ENCODE peak calls at places on chromosomes 1 and 21, in six cellular contexts. P is PC-3, C is spleen, I is K562, Z is right lobe of liver, N is pancreas. B is an unnamed sample.

GRCh38 chr1:246169486-246169885 is 337.6 kb downstream of the SMYD3 start:
- DNase-seq in P (no peak), C (no peak), I (peak; percentile 65), Z (no peak), N (no peak), B (no peak)

GRCh38 chr1:236275586-236275985 is 6.2 kb downstream of the ERO1B start:
- DNase-seq in P (no peak), C (no peak), I (no peak), Z (no peak), N (no peak), B (no peak)

GRCh38 chr1:209657140-209657879 is 5.1 kb upstream of the LAMB3 start:
- DNase-seq in P (peak; percentile 99), C (peak; percentile 87), I (peak; percentile 40), Z (peak; percentile 75), N (no peak), B (peak; percentile 57)

GRCh38 chr1:212721388-212722247 is 22.0 kb upstream of the BATF3 start:
- DNase-seq in P (peak; percentile 99), C (no peak), I (peak; percentile 64), Z (peak; percentile 33), N (no peak), B (peak; percentile 45)

GRCh38 chr1:111249960-111250359 is 22.4 kb downstream of the CHI3L2 start:
- DNase-seq in P (no peak), C (no peak), I (no peak), Z (no peak), N (no peak), B (no peak)

GRCh38 chr21:28068455-28069358 is 924.0 kb downstream of the LTN1 start:
- DNase-seq in P (no peak), C (no peak), I (no peak), Z (no peak), N (no peak), B (no peak)

GRCh38 chr1:108708726-108709660 is 3.7 kb upstream of the FNDC7 start:
- DNase-seq in P (peak; percentile 39), C (peak; percentile 78), I (peak; percentile 80), Z (no peak), N (no peak), B (no peak)

GRCh38 chr21:46663754-46664153 is 28.3 kb downstream of the PRMT2 start:
- DNase-seq in P (no peak), C (no peak), I (no peak), Z (no peak), N (no peak), B (peak; percentile 49)

GRCh38 chr1:201172336-201172735 is 18.1 kb upstream of the TMEM9 start:
- DNase-seq in P (no peak), C (peak; percentile 20), I (no peak), Z (no peak), N (no peak), B (no peak)

GRCh38 chr1:227749916-227750710 is 14.9 kb downstream of the SNAP47 start:
- DNase-seq in P (no peak), C (no peak), I (no peak), Z (no peak), N (peak; percentile 44), B (no peak)

GRCh38 chr1:176670853-176671252 is 207.9 kb downstream of the PAPPA2 start:
- DNase-seq in P (no peak), C (no peak), I (no peak), Z (no peak), N (peak; percentile 81), B (no peak)

GRCh38 chr1:158117854-158118691 is 62.6 kb upstream of the CD1D start:
- DNase-seq in P (peak; percentile 32), C (peak; percentile 89), I (peak; percentile 63), Z (peak; percentile 38), N (no peak), B (no peak)

GRCh38 chr1:113701429-113701828 is 57.9 kb downstream of the PHTF1 start:
- DNase-seq in P (no peak), C (no peak), I (no peak), Z (no peak), N (no peak), B (no peak)

GRCh38 chr1:166914111-166914510 is 38.0 kb upstream of the TADA1 start:
- DNase-seq in P (peak; percentile 25), C (no peak), I (no peak), Z (no peak), N (no peak), B (no peak)

GRCh38 chr1:156900896-156901589 is 7.5 kb downstream of the PEAR1 start:
- DNase-seq in P (no peak), C (no peak), I (no peak), Z (no peak), N (no peak), B (no peak)

GRCh38 chr1:1778827-1779675 is 781 bp upstream of the NADK start:
- DNase-seq in P (peak; percentile 90), C (peak; percentile 99), I (peak; percentile 90), Z (peak; percentile 95), N (peak; percentile 91), B (peak; percentile 81)

GRCh38 chr21:33339135-33339534 is 14.4 kb downstream of the IFNAR1 start:
- DNase-seq in P (no peak), C (no peak), I (no peak), Z (no peak), N (no peak), B (no peak)

GRCh38 chr1:23984417-23985186 is 4.5 kb upstream of the SRSF10 start:
- DNase-seq in P (peak; percentile 45), C (no peak), I (no peak), Z (no peak), N (no peak), B (peak; percentile 31)

GRCh38 chr1:109475261-109475660 is 8.4 kb upstream of the ATXN7L2 start:
- DNase-seq in P (no peak), C (no peak), I (no peak), Z (no peak), N (no peak), B (no peak)

GRCh38 chr21:45543710-45544448 is 1.6 kb upstream of the SLC19A1 start:
- DNase-seq in P (no peak), C (peak; percentile 84), I (no peak), Z (no peak), N (peak; percentile 72), B (no peak)

GRCh38 chr1:229098903-229099578 is 171.9 kb upstream of the RAB4A start:
- DNase-seq in P (no peak), C (no peak), I (no peak), Z (peak; percentile 71), N (no peak), B (no peak)
- TF ChIP-seq CTCF in P (no peak), C (no peak), I (no peak), Z (no peak), N (no peak), B (no peak)

GRCh38 chr1:9797049-9797448 is 26.7 kb downstream of the CLSTN1 start:
- DNase-seq in P (no peak), C (no peak), I (no peak), Z (no peak), N (no peak), B (no peak)

GRCh38 chr1:9793291-9793690 is 30.5 kb downstream of the CLSTN1 start:
- DNase-seq in P (no peak), C (no peak), I (no peak), Z (no peak), N (peak; percentile 28), B (no peak)

GRCh38 chr1:9801909-9802308 is 21.9 kb downstream of the CLSTN1 start:
- DNase-seq in P (no peak), C (no peak), I (no peak), Z (no peak), N (no peak), B (no peak)

GRCh38 chr1:9794081-9794480 is 29.7 kb downstream of the CLSTN1 start:
- DNase-seq in P (no peak), C (no peak), I (no peak), Z (no peak), N (no peak), B (no peak)

DNA sequence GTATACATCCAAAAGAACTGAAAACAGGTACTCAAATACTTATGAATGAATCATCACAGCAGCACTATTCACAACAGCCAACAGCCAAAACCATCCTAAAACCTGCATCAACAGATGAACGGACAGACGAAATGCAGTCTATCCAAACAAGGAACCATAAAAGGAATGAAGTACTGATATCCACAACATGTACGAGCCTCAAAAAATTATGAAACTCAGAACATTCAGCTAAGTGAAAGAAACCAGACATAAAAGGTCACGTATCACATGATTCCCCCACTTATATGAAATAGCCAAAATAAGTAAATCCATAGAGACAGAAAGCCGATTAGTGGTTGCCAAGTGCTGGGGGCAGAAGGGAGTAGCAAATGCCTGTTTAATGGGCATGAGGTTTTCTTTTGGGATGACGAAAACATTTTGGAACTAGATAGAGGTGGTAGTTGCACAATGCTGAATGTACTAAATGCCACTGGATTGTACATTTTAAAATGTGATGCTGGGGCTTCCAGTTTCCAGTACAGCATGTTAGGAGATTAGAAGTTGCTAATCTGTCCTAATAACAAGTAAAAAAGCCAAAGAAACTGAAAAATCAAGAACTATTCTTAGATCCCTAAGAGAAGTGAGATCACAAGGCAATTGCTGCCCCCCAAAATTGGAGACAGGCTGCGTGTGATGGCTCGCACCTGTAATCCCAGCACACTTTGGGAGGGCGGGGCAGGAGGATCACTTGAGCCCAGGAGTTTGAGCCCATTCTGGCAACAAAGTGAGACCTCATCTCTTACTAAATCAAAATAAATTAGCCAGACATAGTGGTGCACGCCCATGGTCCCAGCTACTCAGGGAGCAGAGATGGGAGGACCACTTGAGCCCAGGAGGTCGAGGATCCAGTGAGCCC is 25.3 kb downstream of the CLSTN1 start:
- DNase-seq in P (no peak), C (no peak), I (no peak), Z (no peak), N (peak; percentile 8), B (no peak)
- H3K27ac ChIP-seq in P (no peak overlapping the region), C (no peak overlapping the region), I (no peak overlapping the region), Z (no peak overlapping the region), N (no peak overlapping the region), B (peak overlapping the region; percentile 87)

GRCh38 chr1:164625004-164625617 is 66.1 kb downstream of the PBX1 start:
- DNase-seq in P (peak; percentile 54), C (no peak), I (no peak), Z (no peak), N (no peak), B (no peak)
- TF ChIP-seq CTCF in P (peak; percentile 61), C (peak; percentile 32), I (no peak), Z (no peak), N (peak; percentile 20), B (no peak)

GRCh38 chr21:35198004-35198403 is 148.9 kb upstream of the RUNX1 start:
- DNase-seq in P (peak; percentile 99), C (no peak), I (no peak), Z (no peak), N (no peak), B (peak; percentile 90)

GRCh38 chr21:35196128-35196527 is 147.0 kb upstream of the RUNX1 start:
- DNase-seq in P (no peak), C (no peak), I (no peak), Z (no peak), N (no peak), B (no peak)

GRCh38 chr21:35198982-35199732 is 150.1 kb upstream of the RUNX1 start:
- DNase-seq in P (no peak), C (no peak), I (no peak), Z (no peak), N (no peak), B (no peak)

GRCh38 chr21:35195232-35195631 is 146.1 kb upstream of the RUNX1 start:
- DNase-seq in P (peak; percentile 91), C (no peak), I (peak; percentile 41), Z (no peak), N (no peak), B (no peak)

DNA sequence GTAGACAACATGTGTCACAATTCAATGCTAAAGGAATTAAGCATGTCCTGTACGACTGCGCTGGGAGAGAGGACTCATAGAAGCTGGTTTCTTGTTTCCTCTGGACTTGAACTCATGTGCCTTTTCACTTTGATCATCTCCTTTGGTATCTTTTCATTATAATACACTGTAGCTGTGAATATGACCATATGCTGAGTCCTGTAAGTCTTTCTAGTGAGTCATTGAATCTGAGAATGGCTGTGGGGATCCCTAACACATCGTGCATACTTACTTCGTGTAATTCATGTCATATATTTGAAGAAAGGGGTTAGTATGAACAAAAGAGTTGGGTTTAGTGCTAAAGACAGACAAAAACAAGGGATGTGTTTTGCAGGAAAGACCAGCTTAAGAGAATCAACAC is 148.1 kb upstream of the RUNX1 start:
- DNase-seq in P (peak; percentile 30), C (no peak), I (no peak), Z (no peak), N (no peak), B (no peak)
- H3K27ac ChIP-seq in P (peak overlapping the region; percentile 91), C (no peak overlapping the region), I (no peak overlapping the region), Z (no peak overlapping the region), N (no peak overlapping the region), B (no peak overlapping the region)